ENCODE peak calls at places on chromosomes 11 and 22, in eight cellular contexts. A is A673; B is lung; N is A549; G is CD8-positive, alpha-beta T cell; V is ovary; H is uterus; X is tibial nerve. Z is an unnamed sample.

GRCh38 chr22:31952459-31952858 is 8.1 kb downstream of the YWHAH start:
- DNase-seq in A (no peak), B (no peak), N (no peak), G (no peak), V (no peak), H (no peak), X (no peak), Z (no peak)

GRCh38 chr11:87019582-87020271 is 18.0 kb upstream of the TMEM135 start:
- DNase-seq in A (no peak), B (no peak), N (no peak), G (no peak), V (no peak), H (no peak), X (no peak), Z (no peak)

GRCh38 chr11:45650166-45651095 is 15.0 kb downstream of the CHST1 start:
- DNase-seq in A (no peak), B (no peak), N (no peak), G (no peak), V (no peak), H (no peak), X (no peak), Z (no peak)

GRCh38 chr11:131991606-131992005 is 621.2 kb downstream of the NTM start:
- DNase-seq in A (no peak), B (no peak), N (no peak), G (no peak), V (no peak), H (no peak), X (no peak), Z (no peak)

GRCh38 chr11:119995730-119996491 is 142.0 kb downstream of the TRIM29 start:
- DNase-seq in A (no peak), B (no peak), N (no peak), G (no peak), V (no peak), H (no peak), X (no peak), Z (no peak)

GRCh38 chr11:10387209-10388083 is 67.6 kb upstream of the AMPD3 start:
- DNase-seq in A (no peak), B (no peak), N (no peak), G (no peak), V (peak; percentile 88), H (peak; percentile 76), X (peak; percentile 77), Z (no peak)

GRCh38 chr11:73243093-73243485 is 25.0 kb downstream of the P2RY2 start:
- DNase-seq in A (no peak), B (no peak), N (no peak), G (no peak), V (no peak), H (no peak), X (no peak), Z (no peak)

GRCh38 chr11:42972741-42973140 is 339.1 kb upstream of the API5 start:
- DNase-seq in A (no peak), B (no peak), N (no peak), G (no peak), V (no peak), H (no peak), X (no peak), Z (no peak)

GRCh38 chr22:36775589-36775965 is 342 bp downstream of the IFT27 start:
- DNase-seq in A (peak; percentile 12), B (peak; percentile 39), N (no peak), G (no peak), V (peak; percentile 66), H (peak; percentile 46), X (no peak), Z (peak; percentile 68)

GRCh38 chr11:66842896-66843775 is at the start of gene RCE1:
- DNase-seq in A (peak; percentile 96), B (peak; percentile 89), N (peak; percentile 93), G (peak; percentile 85), V (peak; percentile 95), H (peak; percentile 93), X (peak; percentile 84), Z (peak; percentile 86)

GRCh38 chr11:3225159-3225758 is 6.6 kb upstream of the MRGPRG start:
- DNase-seq in A (no peak), B (no peak), N (no peak), G (no peak), V (no peak), H (no peak), X (no peak), Z (no peak)

GRCh38 chr11:70323811-70324210 is 53.3 kb downstream of the PPFIA1 start:
- DNase-seq in A (no peak), B (no peak), N (no peak), G (no peak), V (no peak), H (no peak), X (no peak), Z (no peak)

GRCh38 chr22:26367402-26368245 is 61.4 kb upstream of the ASPHD2 start:
- DNase-seq in A (peak; percentile 76), B (no peak), N (peak; percentile 49), G (peak; percentile 25), V (no peak), H (no peak), X (no peak), Z (peak; percentile 18)

GRCh38 chr11:86244522-86245368 is at the start of gene EED:
- DNase-seq in A (peak; percentile 99), B (peak; percentile 96), N (peak; percentile 97), G (peak; percentile 88), V (peak; percentile 98), H (peak; percentile 96), X (peak; percentile 79), Z (peak; percentile 96)

GRCh38 chr11:9205596-9205995 is 59.6 kb downstream of the DENND5A start:
- DNase-seq in A (no peak), B (no peak), N (no peak), G (no peak), V (no peak), H (no peak), X (no peak), Z (no peak)

GRCh38 chr11:119307219-119307618 is 9.7 kb downstream of the MCAM start:
- DNase-seq in A (no peak), B (no peak), N (no peak), G (no peak), V (no peak), H (no peak), X (no peak), Z (no peak)

GRCh38 chr22:27433585-27434190 is 367.9 kb downstream of the MN1 start:
- DNase-seq in A (no peak), B (no peak), N (no peak), G (no peak), V (no peak), H (no peak), X (no peak), Z (no peak)

GRCh38 chr22:45997775-45998637 is 21.0 kb upstream of the WNT7B start:
- DNase-seq in A (no peak), B (no peak), N (no peak), G (no peak), V (peak; percentile 61), H (no peak), X (no peak), Z (no peak)

GRCh38 chr11:34161812-34162506 is 56.5 kb downstream of the NAT10 start:
- DNase-seq in A (no peak), B (no peak), N (no peak), G (no peak), V (no peak), H (no peak), X (no peak), Z (no peak)

GRCh38 chr22:36439481-36440271 is 41.8 kb downstream of the TXN2 start:
- DNase-seq in A (peak; percentile 44), B (no peak), N (peak; percentile 55), G (no peak), V (peak; percentile 85), H (peak; percentile 86), X (no peak), Z (no peak)

GRCh38 chr11:15742626-15743243 is 613.6 kb downstream of the SOX6 start:
- DNase-seq in A (no peak), B (no peak), N (no peak), G (no peak), V (no peak), H (no peak), X (no peak), Z (no peak)

GRCh38 chr11:119795231-119795630 is 66.2 kb upstream of the NECTIN1 start:
- DNase-seq in A (peak; percentile 43), B (no peak), N (peak; percentile 19), G (no peak), V (no peak), H (no peak), X (peak; percentile 17), Z (no peak)

GRCh38 chr22:27752141-27752540 is 49.4 kb downstream of the MN1 start:
- DNase-seq in A (no peak), B (no peak), N (no peak), G (no peak), V (no peak), H (no peak), X (no peak), Z (no peak)

GRCh38 chr11:64864135-64864472 is 14.3 kb downstream of the EHD1 start:
- DNase-seq in A (no peak), B (no peak), N (no peak), G (no peak), V (no peak), H (no peak), X (no peak), Z (no peak)
- H3K27ac ChIP-seq in A (peak overlapping the region; percentile 23), B (peak overlapping the region; percentile 92), N (peak overlapping the region; percentile 4), G (peak overlapping the region; percentile 57), V (peak overlapping the region; percentile 63), H (peak overlapping the region; percentile 97), X (peak overlapping the region; percentile 90), Z (peak overlapping the region; percentile 85)

GRCh38 chr11:121104223-121104831 is 3.3 kb downstream of the TECTA start:
- DNase-seq in A (no peak), B (no peak), N (no peak), G (no peak), V (peak; percentile 44), H (peak; percentile 60), X (no peak), Z (no peak)
- TF ChIP-seq CTCF in A (peak; percentile 48), B (no peak), N (no peak), G (no peak), V (no peak), H (no peak), X (no peak), Z (no peak)

DNA sequence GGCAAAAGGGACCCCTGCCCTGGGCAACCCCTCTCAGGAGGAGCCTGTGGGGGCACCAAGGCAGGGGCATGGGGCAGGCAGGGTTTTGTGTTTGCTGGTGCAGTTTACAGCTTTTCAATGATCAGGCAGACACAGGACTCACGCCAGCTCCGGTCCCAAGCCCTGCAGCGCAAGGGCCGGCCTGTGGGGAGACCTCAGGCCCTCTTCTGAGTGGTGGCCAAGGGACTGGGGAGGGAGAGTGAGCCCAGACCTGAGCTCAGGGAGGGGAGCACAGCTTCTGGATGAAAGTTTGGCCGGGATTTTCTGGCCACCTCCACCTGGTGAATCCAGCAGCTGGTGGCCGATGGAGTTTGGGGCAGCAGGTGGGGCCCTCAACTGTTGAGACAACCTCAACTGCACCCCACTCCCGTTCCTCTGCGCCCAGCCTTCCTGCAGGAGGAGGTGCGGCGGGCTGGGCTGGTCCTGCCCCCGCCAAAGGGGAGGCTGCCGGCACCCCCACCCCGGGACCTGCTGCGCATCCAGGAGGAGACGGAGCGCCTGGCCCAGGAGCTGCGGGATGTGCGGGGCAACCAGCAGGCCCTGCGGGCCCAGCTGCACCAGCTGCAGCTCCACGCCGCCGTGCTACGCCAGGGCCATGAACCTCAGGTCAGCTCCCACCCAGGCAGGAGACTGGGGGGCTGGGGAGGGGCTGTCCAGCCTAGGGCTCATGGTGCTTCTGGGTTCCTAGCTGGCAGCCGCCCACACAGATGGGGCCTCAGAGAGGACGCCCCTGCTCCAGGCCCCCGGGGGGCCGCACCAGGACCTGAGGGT is 3.6 kb downstream of the TCIRG1 start:
- DNase-seq in A (no peak), B (no peak), N (no peak), G (no peak), V (no peak), H (no peak), X (no peak), Z (no peak)
- H3K27ac ChIP-seq in A (no peak overlapping the region), B (no peak overlapping the region), N (peak overlapping the region; percentile 60), G (no peak overlapping the region), V (no peak overlapping the region), H (peak overlapping the region; percentile 91), X (peak overlapping the region; percentile 94), Z (no peak overlapping the region)

GRCh38 chr22:39068033-39068785 is 8.9 kb upstream of the APOBEC3G start:
- DNase-seq in A (no peak), B (no peak), N (no peak), G (no peak), V (no peak), H (no peak), X (no peak), Z (no peak)
- TF ChIP-seq CTCF in A (no peak), B (no peak), N (no peak), G (no peak), V (no peak), H (no peak), X (no peak), Z (no peak)